ENCODE peak calls at places on chromosomes 2 and 18, in five cellular contexts. K is stimulated activated CD4-positive, alpha-beta T cell treated with anti-CD3 and anti-CD28 coated beads, Interleukin-15, amount 100 ng/mL, for 24 hours; S is Daoy; O is T-cell; U is central memory CD4-positive, alpha-beta T cell. R is an unnamed sample.

GRCh38 chr2:11665510-11666362 is 4.3 kb downstream of the NTSR2 start:
- DNase-seq in K (no peak), S (no peak), O (no peak), U (no peak), R (no peak)

GRCh38 chr18:45838302-45839070 is 13.0 kb downstream of the SIGLEC15 start:
- DNase-seq in K (no peak), S (no peak), O (no peak), U (no peak), R (no peak)

GRCh38 chr2:98118161-98118560 is 31.2 kb downstream of the VWA3B start:
- DNase-seq in K (no peak), S (peak), O (no peak), U (no peak), R (no peak)

GRCh38 chr2:127392828-127393578 is 5.2 kb upstream of the MAP3K2 start:
- DNase-seq in K (no peak), S (no peak), O (no peak), U (no peak), R (no peak)

GRCh38 chr2:47512581-47513083 is 109.7 kb downstream of the MSH2 start:
- DNase-seq in K (no peak), S (peak), O (no peak), U (no peak), R (no peak)

GRCh38 chr18:57901819-57902600 is 98.9 kb upstream of the ATP8B1 start:
- DNase-seq in K (no peak), S (peak), O (no peak), U (no peak), R (no peak)

GRCh38 chr2:169895294-169895985 is 68.2 kb downstream of the UBR3 start:
- DNase-seq in K (no peak), S (no peak), O (no peak), U (no peak), R (no peak)

GRCh38 chr18:3593381-3593903 is 143.5 kb downstream of the TGIF1 start:
- DNase-seq in K (no peak), S (peak), O (no peak), U (no peak), R (no peak)

GRCh38 chr2:128279786-128280701 is 38.6 kb downstream of the HS6ST1 start:
- DNase-seq in K (no peak), S (no peak), O (no peak), U (no peak), R (no peak)

GRCh38 chr2:10900216-10901109 is 11.3 kb upstream of the KCNF1 start:
- DNase-seq in K (no peak), S (peak), O (no peak), U (peak), R (no peak)

GRCh38 chr2:121429119-121429903 is 101.4 kb upstream of the RNU4ATAC start:
- DNase-seq in K (no peak), S (no peak), O (no peak), U (no peak), R (no peak)

GRCh38 chr2:169928463-169928864 is 101.2 kb downstream of the UBR3 start:
- DNase-seq in K (no peak), S (peak), O (no peak), U (peak), R (peak)

GRCh38 chr2:96205238-96205637 is 3.4 kb downstream of the STARD7 start:
- DNase-seq in K (no peak), S (no peak), O (no peak), U (no peak), R (no peak)

GRCh38 chr2:159300586-159300985 is 14.1 kb upstream of the WDSUB1 start:
- DNase-seq in K (no peak), S (no peak), O (no peak), U (no peak), R (no peak)

GRCh38 chr2:6764968-6765723 is 100.6 kb downstream of the CMPK2 start:
- DNase-seq in K (no peak), S (no peak), O (no peak), U (no peak), R (no peak)

GRCh38 chr18:21805771-21806366 is 65.3 kb downstream of the MIB1 start:
- DNase-seq in K (no peak), S (no peak), O (no peak), U (no peak), R (no peak)

GRCh38 chr2:224284134-224284946 is 117.6 kb downstream of the FAM124B start:
- DNase-seq in K (peak), S (peak), O (no peak), U (peak), R (peak)

GRCh38 chr2:29000481-29000880 is 19.4 kb downstream of the TOGARAM2 start:
- DNase-seq in K (peak), S (no peak), O (no peak), U (peak), R (peak)

GRCh38 chr2:4930704-4931103 is 761.5 kb upstream of the SOX11 start:
- DNase-seq in K (no peak), S (no peak), O (no peak), U (no peak), R (no peak)

GRCh38 chr2:71882236-71882946 is 265.3 kb downstream of the CYP26B1 start:
- DNase-seq in K (no peak), S (no peak), O (no peak), U (no peak), R (no peak)

GRCh38 chr2:64133828-64134227 is 10.4 kb downstream of the PELI1 start:
- DNase-seq in K (no peak), S (peak), O (no peak), U (no peak), R (no peak)

GRCh38 chr2:150885774-150886386 is 375.8 kb downstream of the RBM43 start:
- DNase-seq in K (no peak), S (no peak), O (no peak), U (no peak), R (no peak)

GRCh38 chr2:62464608-62465007 is 41.4 kb downstream of the TMEM17 start:
- DNase-seq in K (no peak), S (no peak), O (no peak), U (no peak), R (no peak)

GRCh38 chr18:79479761-79480161 is 84.0 kb downstream of the NFATC1 start:
- DNase-seq in K (no peak), S (no peak), O (no peak), U (no peak), R (no peak)

GRCh38 chr2:222733846-222734689 is 62.6 kb downstream of the MOGAT1 start:
- DNase-seq in K (no peak), S (no peak), O (no peak), U (no peak), R (no peak)

GRCh38 chr18:69948919-69949537 is 1.4 kb upstream of the CD226 start:
- DNase-seq in K (peak), S (no peak), O (no peak), U (no peak), R (peak)

GRCh38 chr2:106843910-106844250 is 42.1 kb downstream of the ST6GAL2 start:
- DNase-seq in K (no peak), S (no peak), O (no peak), U (no peak), R (no peak)

GRCh38 chr18:6795307-6795706 is 65.8 kb downstream of the ARHGAP28 start:
- DNase-seq in K (no peak), S (no peak), O (no peak), U (no peak), R (no peak)

GRCh38 chr2:99865818-99866676 is 276.3 kb downstream of the AFF3 start:
- DNase-seq in K (no peak), S (no peak), O (no peak), U (no peak), R (no peak)

GRCh38 chr2:172792711-172793110 is 57.1 kb downstream of the RAPGEF4 start:
- DNase-seq in K (no peak), S (no peak), O (no peak), U (no peak), R (no peak)

GRCh38 chr2:86378469-86378868 is 41.0 kb upstream of the REEP1 start:
- DNase-seq in K (no peak), S (no peak), O (no peak), U (no peak), R (no peak)

R was measured in naive thymus-derived CD4-positive, alpha-beta T cell.